ENCODE peak calls at places on chromosomes 12 and 14, in nine cellular contexts. U is stimulated activated CD8-positive, alpha-beta memory T cell treated with anti-CD3 and anti-CD28 coated beads, Interleukin-7, amount 100 ng/mL, for 48 hours; R is mesothelial cell of epicardium; N is RCC 7860; D is iPS-NIHi11; O is hepatic stellate cell; C is cardiac fibroblast; M is H4; Y is heart right ventricle. I is an unnamed sample.

GRCh38 chr12:111285191-111285590 is 83.7 kb downstream of the PHETA1 start:
- DNase-seq in U (no peak), R (no peak), N (no peak), D (peak), O (no peak), C (no peak), M (no peak), Y (no peak), I (no peak)

GRCh38 chr14:96671218-96671617 is 126.0 kb upstream of the VRK1 start:
- DNase-seq in U (no peak), R (no peak), N (no peak), D (no peak), O (no peak), C (no peak), M (no peak), Y (no peak), I (peak)

GRCh38 chr12:120475643-120476042 is 6.1 kb upstream of the SRSF9 start:
- DNase-seq in U (no peak), R (no peak), N (no peak), D (no peak), O (no peak), C (no peak), M (no peak), Y (no peak), I (no peak)

GRCh38 chr12:39239484-39240143 is 203.3 kb downstream of the KIF21A start:
- DNase-seq in U (no peak), R (no peak), N (no peak), D (no peak), O (no peak), C (peak), M (no peak), Y (no peak), I (no peak)

GRCh38 chr12:32780111-32780510 is 24.4 kb upstream of the YARS2 start:
- DNase-seq in U (no peak), R (no peak), N (no peak), D (no peak), O (no peak), C (peak), M (no peak), Y (no peak), I (no peak)

GRCh38 chr14:54267172-54267571 is 129.6 kb upstream of the CDKN3 start:
- DNase-seq in U (no peak), R (no peak), N (no peak), D (no peak), O (no peak), C (no peak), M (no peak), Y (no peak), I (no peak)

GRCh38 chr12:114679942-114680341 is 4.0 kb downstream of the TBX3 start:
- DNase-seq in U (no peak), R (no peak), N (no peak), D (no peak), O (no peak), C (peak), M (no peak), Y (no peak), I (no peak)

GRCh38 chr14:90408713-90409112 is 11.9 kb downstream of the CALM1 start:
- DNase-seq in U (no peak), R (no peak), N (no peak), D (no peak), O (no peak), C (no peak), M (no peak), Y (no peak), I (no peak)

GRCh38 chr12:16347391-16348298 is at the start of gene MGST1:
- DNase-seq in U (no peak), R (peak), N (peak), D (peak), O (peak), C (peak), M (peak), Y (peak), I (no peak)

GRCh38 chr12:76020281-76020680 is 11.3 kb downstream of the PHLDA1 start:
- DNase-seq in U (peak), R (no peak), N (peak), D (no peak), O (no peak), C (peak), M (peak), Y (no peak), I (no peak)

GRCh38 chr14:67472726-67473125 is 15.8 kb downstream of the TMEM229B start:
- DNase-seq in U (no peak), R (no peak), N (no peak), D (no peak), O (no peak), C (no peak), M (no peak), Y (no peak), I (no peak)

GRCh38 chr12:18998343-18999270 is 130.9 kb upstream of the PLEKHA5 start:
- DNase-seq in U (no peak), R (no peak), N (peak), D (no peak), O (peak), C (peak), M (peak), Y (no peak), I (no peak)

GRCh38 chr14:93619176-93619793 is 169.0 kb downstream of the PRIMA1 start:
- DNase-seq in U (no peak), R (no peak), N (no peak), D (peak), O (peak), C (peak), M (peak), Y (peak), I (no peak)

GRCh38 chr12:128911861-128912260 is 58.6 kb downstream of the GLT1D1 start:
- DNase-seq in U (no peak), R (no peak), N (no peak), D (no peak), O (no peak), C (no peak), M (no peak), Y (no peak), I (no peak)

GRCh38 chr14:35534884-35535793 is 1.2 kb downstream of the INSM2 start:
- DNase-seq in U (no peak), R (peak), N (no peak), D (peak), O (peak), C (peak), M (peak), Y (peak), I (peak)

I was measured in ascending aorta.